ENCODE peak calls at places on chromosome 11, in four cellular contexts. C is T-helper 17 cell, Q is T-helper 2 cell, K is A549. W is an unnamed sample.

GRCh38 chr11:33695051-33695566 is 5.5 kb downstream of the C11orf91 start:
- DNase-seq in C (no peak), Q (no peak), K (no peak), W (no peak)

GRCh38 chr11:62575837-62576236 is 2.1 kb upstream of the EEF1G start:
- DNase-seq in C (no peak), Q (no peak), K (no peak), W (no peak)

GRCh38 chr11:33893711-33894401 is 2.0 kb upstream of the LMO2 start:
- DNase-seq in C (peak), Q (peak), K (no peak), W (peak)

GRCh38 chr11:36431429-36432092 is 78.5 kb downstream of the TRAF6 start:
- DNase-seq in C (no peak), Q (peak), K (peak), W (no peak)

GRCh38 chr11:119054418-119054817 is 2.6 kb downstream of the HYOU1 start:
- DNase-seq in C (no peak), Q (no peak), K (no peak), W (no peak)

GRCh38 chr11:69368119-69368880 is 74.3 kb downstream of the MYEOV start:
- DNase-seq in C (no peak), Q (no peak), K (no peak), W (no peak)

GRCh38 chr11:19359425-19360000 is 118.8 kb upstream of the E2F8 start:
- DNase-seq in C (no peak), Q (no peak), K (no peak), W (no peak)

GRCh38 chr11:118310781-118311485 is 6.4 kb downstream of the CD3E start:
- DNase-seq in C (no peak), Q (no peak), K (no peak), W (no peak)

GRCh38 chr11:132142554-132142953 is 772.1 kb downstream of the NTM start:
- DNase-seq in C (no peak), Q (no peak), K (no peak), W (no peak)

GRCh38 chr11:79237676-79238075 is 203.2 kb downstream of the TENM4 start:
- DNase-seq in C (no peak), Q (no peak), K (no peak), W (no peak)